ENCODE peak calls at places on chromosomes 5 and 9, in four cellular contexts. Q is right lobe of liver, X is GM12892, U is lower leg skin. O is an unnamed sample.

GRCh38 chr9:93111001-93111370 is 15.0 kb downstream of the CARD19 start:
- DNase-seq in Q (peak), X (no peak), U (peak), O (no peak)

GRCh38 chr5:139747583-139748504 is 47.8 kb upstream of the PSD2 start:
- DNase-seq in Q (peak), X (no peak), U (no peak), O (peak)

GRCh38 chr5:76765249-76765648 is 49.3 kb downstream of the F2R start:
- DNase-seq in Q (no peak), X (no peak), U (no peak), O (no peak)

GRCh38 chr5:1053391-1054017 is 44.9 kb downstream of the NKD2 start:
- DNase-seq in Q (peak), X (no peak), U (no peak), O (no peak)

GRCh38 chr9:101738566-101739183 is at the start of gene GRIN3A:
- DNase-seq in Q (peak), X (no peak), U (no peak), O (no peak)

GRCh38 chr5:151772029-151772867 is 494 bp downstream of the G3BP1 start:
- DNase-seq in Q (peak), X (peak), U (peak), O (no peak)

GRCh38 chr9:79686381-79687130 is 114.8 kb downstream of the TLE4 start:
- DNase-seq in Q (no peak), X (no peak), U (no peak), O (no peak)

GRCh38 chr9:447230-448025 is 232.8 kb downstream of the DOCK8 start:
- DNase-seq in Q (no peak), X (no peak), U (no peak), O (no peak)

GRCh38 chr9:7075154-7075553 is 317.4 kb downstream of the KDM4C start:
- DNase-seq in Q (no peak), X (no peak), U (no peak), O (no peak)

GRCh38 chr9:75200892-75201470 is 112.7 kb downstream of the OSTF1 start:
- DNase-seq in Q (no peak), X (no peak), U (no peak), O (no peak)

GRCh38 chr9:94867842-94868312 is 141.4 kb downstream of the AOPEP start:
- DNase-seq in Q (no peak), X (no peak), U (no peak), O (no peak)

GRCh38 chr5:78320461-78320860 is 26.0 kb upstream of the AP3B1 start:
- DNase-seq in Q (no peak), X (no peak), U (no peak), O (no peak)

GRCh38 chr9:2576631-2577030 is 45.0 kb upstream of the VLDLR start:
- DNase-seq in Q (no peak), X (no peak), U (no peak), O (no peak)

GRCh38 chr9:127049044-127049443 is 73.4 kb downstream of the ANGPTL2 start:
- DNase-seq in Q (no peak), X (no peak), U (no peak), O (no peak)

GRCh38 chr5:138843789-138844461 is 31.2 kb downstream of the LRRTM2 start:
- DNase-seq in Q (no peak), X (no peak), U (no peak), O (no peak)

GRCh38 chr5:72288923-72289322 is 31.1 kb downstream of the MRPS27 start:
- DNase-seq in Q (no peak), X (no peak), U (no peak), O (no peak)

GRCh38 chr5:5159282-5160108 is 19.4 kb downstream of the ADAMTS16 start:
- DNase-seq in Q (peak), X (no peak), U (no peak), O (no peak)

GRCh38 chr9:69768716-69769115 is 8.9 kb upstream of the PTAR1 start:
- DNase-seq in Q (no peak), X (no peak), U (no peak), O (no peak)

GRCh38 chr9:114098660-114099522 is at the start of gene KIF12:
- DNase-seq in Q (peak), X (no peak), U (peak), O (no peak)

GRCh38 chr9:116717150-116717549 is 30.0 kb downstream of the TRIM32 start:
- DNase-seq in Q (no peak), X (no peak), U (no peak), O (no peak)

GRCh38 chr9:98906273-98907040 is 37.2 kb upstream of the COL15A1 start:
- DNase-seq in Q (no peak), X (no peak), U (peak), O (no peak)

DNA sequence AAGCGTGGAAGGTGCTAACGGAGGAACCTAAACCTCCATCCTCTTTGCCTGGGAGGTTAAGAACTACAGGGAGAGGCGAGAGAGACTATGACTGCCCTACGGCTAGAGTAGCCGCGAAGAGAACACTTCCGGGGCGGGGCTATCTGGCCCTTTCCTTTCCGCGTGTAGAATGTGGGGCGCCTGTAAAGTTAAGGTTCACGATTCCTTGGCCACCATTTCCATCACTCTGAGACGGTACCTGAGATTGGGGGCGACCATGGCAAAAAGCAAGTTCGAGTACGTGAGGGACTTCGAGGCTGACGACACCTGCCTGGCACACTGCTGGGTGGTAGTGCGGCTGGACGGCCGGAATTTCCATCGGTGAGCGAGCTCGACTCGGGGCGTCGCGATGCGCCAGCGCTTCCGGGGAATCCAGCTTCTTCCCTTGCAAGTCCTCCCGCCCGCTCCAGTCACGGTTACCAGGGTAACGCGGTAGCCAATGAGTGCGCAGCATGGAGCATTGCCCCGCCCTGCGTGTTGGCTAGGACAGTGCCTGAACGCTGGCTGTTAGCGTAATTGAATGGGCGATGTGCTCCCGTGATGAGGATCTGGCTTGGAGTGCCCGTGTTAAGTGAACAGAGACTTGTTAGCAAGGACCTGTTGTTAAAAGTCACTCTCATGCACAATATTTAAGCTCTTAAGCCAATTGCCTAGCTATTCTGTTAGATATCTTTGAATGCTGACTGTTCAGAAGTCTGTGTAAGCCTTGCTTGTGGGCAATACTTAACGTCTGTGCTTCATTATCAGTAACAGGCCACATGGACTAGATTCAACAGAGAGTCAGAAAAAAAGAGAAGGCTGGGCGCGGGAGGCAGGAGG is at the start of gene THG1L:
- DNase-seq in Q (peak), X (peak), U (peak), O (peak)
- TF ChIP-seq POLR2A in Q (peak), X (peak), U (no peak), O (peak)

DNA sequence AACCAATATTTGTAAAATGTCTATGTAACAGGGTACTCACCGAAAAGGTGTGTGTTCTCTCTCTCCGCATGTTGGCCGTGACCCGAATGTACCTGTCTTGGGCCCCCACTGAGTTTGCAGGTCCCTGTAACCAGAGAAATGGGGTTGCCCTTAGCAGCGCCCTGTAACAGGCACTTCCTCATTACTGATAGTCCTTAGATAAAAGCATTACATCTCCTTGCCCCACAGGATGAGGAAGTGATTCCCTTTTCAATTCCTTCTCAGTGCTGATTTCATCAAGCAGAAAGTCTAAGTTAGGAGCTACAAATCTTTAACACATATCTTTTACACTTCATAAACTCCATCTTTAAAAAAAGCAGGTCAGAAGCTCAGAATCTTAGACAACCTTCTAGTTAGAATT is 15.2 kb upstream of the HMHB1 start:
- DNase-seq in Q (no peak), X (no peak), U (no peak), O (no peak)
- TF ChIP-seq POLR2A in Q (no peak), X (no peak), U (no peak), O (no peak)

DNA sequence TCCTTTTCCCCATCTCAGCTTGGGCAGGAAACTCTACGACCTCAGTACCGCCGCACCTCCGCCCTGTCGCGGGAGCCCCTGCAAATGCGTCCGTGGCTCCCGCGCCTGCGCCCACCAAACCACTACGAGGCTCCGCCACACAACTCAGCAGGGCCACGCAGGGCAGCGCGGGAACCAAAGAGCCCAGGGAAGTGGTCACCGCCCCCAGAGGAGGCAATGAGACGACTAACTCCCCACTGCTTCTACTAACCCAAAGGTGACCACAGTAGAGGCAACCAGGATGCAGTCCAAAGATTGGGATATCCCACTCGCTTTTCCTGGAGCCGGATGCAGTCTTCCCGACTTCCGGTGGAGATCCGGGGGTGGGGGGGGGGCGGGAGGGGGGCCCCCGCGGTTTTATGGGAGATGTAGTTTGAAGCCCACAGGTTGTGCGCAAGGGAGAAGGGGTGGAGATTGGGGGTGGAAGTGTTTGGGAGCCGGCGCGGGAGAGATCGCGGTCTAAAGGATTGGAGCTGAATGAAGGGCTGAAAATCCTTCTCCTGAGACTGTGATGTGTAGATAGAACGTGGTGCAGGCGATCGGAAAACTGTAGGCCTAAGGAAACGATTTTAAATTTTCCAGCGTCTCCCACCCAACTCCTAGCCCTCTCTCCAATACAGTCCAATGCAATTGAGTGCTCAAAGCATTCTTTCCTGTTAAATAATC is at the start of gene NUDT12:
- DNase-seq in Q (peak), X (peak), U (peak), O (peak)
- TF ChIP-seq POLR2A in Q (peak), X (peak), U (no peak), O (no peak)

DNA sequence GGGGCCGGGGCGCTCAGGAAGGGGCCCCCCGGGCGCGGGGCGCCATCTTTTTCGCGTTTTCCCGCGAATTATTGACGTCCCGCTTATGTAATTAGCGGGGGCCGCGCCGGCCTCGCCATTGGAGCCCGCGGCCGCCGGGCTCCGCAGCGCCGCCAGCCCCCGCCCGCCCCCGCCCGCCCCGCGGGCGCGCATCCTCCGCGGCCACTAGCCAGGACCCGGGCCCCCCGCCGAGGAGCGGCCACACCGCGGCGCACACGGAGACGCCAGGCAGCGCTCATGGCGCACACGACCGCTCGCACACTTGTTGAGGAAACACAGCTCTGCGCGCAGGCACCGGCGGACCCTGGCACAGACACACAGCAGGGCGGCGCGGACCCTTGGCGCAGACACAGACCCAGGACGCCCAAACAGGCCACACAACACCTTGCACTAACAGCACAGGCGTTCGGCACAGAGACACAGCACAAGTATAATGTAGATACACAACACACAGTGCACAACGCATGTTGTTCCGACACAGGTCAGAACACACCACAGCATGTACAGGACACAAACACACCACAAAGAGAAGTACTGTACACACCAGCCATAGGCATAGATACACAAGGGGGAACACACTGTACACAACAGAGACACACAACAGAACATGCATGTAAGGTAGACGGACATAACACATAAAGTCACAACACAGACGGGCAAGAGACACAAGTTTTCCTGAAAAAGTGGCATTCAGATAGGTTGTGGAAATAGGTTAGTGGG is 467 bp upstream of the PHF19 start:
- DNase-seq in Q (peak), X (peak), U (peak), O (peak)
- TF ChIP-seq POLR2A in Q (no peak), X (peak), U (no peak), O (no peak)

GRCh38 chr9:129078691-129079503 is 2.0 kb upstream of the DOLPP1 start:
- DNase-seq in Q (no peak), X (no peak), U (peak), O (no peak)

GRCh38 chr9:129079829-129080228 is 1.1 kb upstream of the DOLPP1 start:
- DNase-seq in Q (no peak), X (no peak), U (no peak), O (no peak)

GRCh38 chr9:129080312-129080607 is 651 bp upstream of the DOLPP1 start:
- DNase-seq in Q (no peak), X (no peak), U (no peak), O (no peak)

GRCh38 chr9:129081388-129081889 is 528 bp downstream of the DOLPP1 start:
- DNase-seq in Q (peak), X (peak), U (no peak), O (peak)

DNA sequence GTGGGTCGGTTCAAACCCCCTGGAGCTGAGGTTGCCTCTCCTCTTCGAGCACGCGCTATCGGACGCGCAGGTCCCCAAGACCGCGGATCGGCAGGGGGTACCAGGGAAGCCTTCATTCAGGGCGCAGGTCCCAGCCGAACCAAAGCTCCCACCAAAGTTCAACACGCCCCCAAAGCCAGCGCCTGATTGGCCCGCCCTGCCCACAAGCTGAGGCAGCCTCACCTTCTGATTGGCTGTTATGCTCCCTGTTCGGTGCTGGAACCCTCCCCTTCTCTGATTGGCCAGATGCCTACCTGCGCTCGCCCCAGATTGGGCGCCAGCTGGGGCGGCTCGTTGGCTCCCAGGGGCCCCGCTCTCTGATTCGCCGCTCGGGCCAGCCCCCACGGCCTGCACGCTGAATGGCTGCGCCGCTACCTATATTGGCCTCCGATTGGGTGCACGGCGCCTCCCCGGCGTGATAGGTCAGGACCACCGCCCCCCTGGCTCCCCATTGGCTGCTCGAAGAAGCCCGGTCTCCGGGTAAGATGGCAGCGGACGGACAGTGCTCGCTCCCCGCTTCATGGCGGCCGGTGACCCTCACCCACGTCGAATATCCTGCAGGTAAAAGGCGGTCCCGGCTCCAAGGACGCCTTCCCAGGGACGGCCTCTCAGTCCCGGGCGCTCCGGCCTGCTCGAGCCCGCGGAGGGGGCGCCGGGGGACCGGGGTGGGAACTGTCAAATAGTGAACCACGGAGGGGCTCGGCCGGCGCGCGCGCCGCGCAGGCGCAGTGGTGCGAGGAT is at the start of gene DOLPP1:
- DNase-seq in Q (peak), X (peak), U (peak), O (peak)
- TF ChIP-seq POLR2A in Q (peak), X (peak), U (no peak), O (no peak)

O was measured in spleen.